ENCODE peak calls at places on chromosomes 7 and 10, in four cellular contexts. Z is adrenal gland, Y is fibroblast of lung, T is hepatocyte. L is an unnamed sample.

GRCh38 chr7:71182536-71182935 is 50.6 kb downstream of the GALNT17 start:
- DNase-seq in Z (no peak), Y (no peak), T (no peak), L (no peak)

GRCh38 chr7:84536256-84536870 is 341.8 kb upstream of the SEMA3A start:
- DNase-seq in Z (no peak), Y (peak; percentile 25), T (no peak), L (no peak)

GRCh38 chr7:106797937-106798336 is 67.1 kb upstream of the PIK3CG start:
- DNase-seq in Z (no peak), Y (no peak), T (no peak), L (no peak)

GRCh38 chr7:30510124-30511074 is 5.8 kb upstream of the GGCT start:
- DNase-seq in Z (no peak), Y (peak; percentile 41), T (peak; percentile 50), L (peak; percentile 36)

GRCh38 chr10:69837261-69837660 is 35.6 kb downstream of the COL13A1 start:
- DNase-seq in Z (no peak), Y (no peak), T (no peak), L (no peak)

GRCh38 chr7:43105521-43106120 is 6.8 kb upstream of the HECW1 start:
- DNase-seq in Z (no peak), Y (peak; percentile 65), T (no peak), L (no peak)

GRCh38 chr7:98049034-98049433 is 57.6 kb upstream of the LMTK2 start:
- DNase-seq in Z (no peak), Y (no peak), T (no peak), L (no peak)

GRCh38 chr10:23403719-23404118 is 35.2 kb upstream of the OTUD1 start:
- DNase-seq in Z (no peak), Y (no peak), T (no peak), L (no peak)

GRCh38 chr10:68135922-68136718 is 26.8 kb downstream of the MYPN start:
- DNase-seq in Z (no peak), Y (peak; percentile 94), T (peak; percentile 16), L (no peak)

GRCh38 chr10:21496285-21497176 is 29.0 kb downstream of the SKIDA1 start:
- DNase-seq in Z (peak; percentile 65), Y (peak; percentile 38), T (peak; percentile 78), L (peak; percentile 63)

GRCh38 chr7:149218469-149219420 is 20.7 kb upstream of the ZNF212 start:
- DNase-seq in Z (no peak), Y (peak; percentile 66), T (no peak), L (no peak)

GRCh38 chr10:13924020-13924725 is 337.4 kb downstream of the PRPF18 start:
- DNase-seq in Z (no peak), Y (peak; percentile 95), T (no peak), L (no peak)

GRCh38 chr10:61896854-61897661 is 4.4 kb upstream of the ARID5B start:
- DNase-seq in Z (peak; percentile 72), Y (peak; percentile 66), T (peak; percentile 75), L (peak; percentile 59)

GRCh38 chr10:46555366-46555712 is 1.1 kb downstream of the GPRIN2 start:
- DNase-seq in Z (peak; percentile 12), Y (no peak), T (no peak), L (peak; percentile 10)

GRCh38 chr7:47621985-47622561 is 40.2 kb upstream of the TNS3 start:
- DNase-seq in Z (no peak), Y (no peak), T (no peak), L (no peak)

GRCh38 chr10:111522551-111522950 is 445.7 kb downstream of the ADRA2A start:
- DNase-seq in Z (no peak), Y (no peak), T (no peak), L (no peak)

GRCh38 chr7:111384065-111384891 is 178.0 kb downstream of the IMMP2L start:
- DNase-seq in Z (no peak), Y (peak; percentile 45), T (peak; percentile 11), L (no peak)

GRCh38 chr10:50648089-50648934 is 24.6 kb upstream of the SGMS1 start:
- DNase-seq in Z (no peak), Y (no peak), T (no peak), L (no peak)

GRCh38 chr10:484441-484924 is 205.0 kb downstream of the DIP2C start:
- DNase-seq in Z (peak; percentile 33), Y (peak; percentile 62), T (no peak), L (no peak)

GRCh38 chr7:68720722-68721121 is 877.6 kb upstream of the AUTS2 start:
- DNase-seq in Z (no peak), Y (peak; percentile 84), T (no peak), L (no peak)

GRCh38 chr10:30786906-30787305 is 157.4 kb upstream of the LYZL2 start:
- DNase-seq in Z (no peak), Y (no peak), T (no peak), L (no peak)

GRCh38 chr10:96840841-96841518 is 8.9 kb downstream of the LCOR start:
- DNase-seq in Z (no peak), Y (peak; percentile 67), T (peak; percentile 41), L (no peak)

GRCh38 chr7:150918378-150918777 is 59.7 kb downstream of the KCNH2 start:
- DNase-seq in Z (no peak), Y (no peak), T (no peak), L (no peak)

GRCh38 chr10:19750972-19751371 is 65.3 kb upstream of the PLXDC2 start:
- DNase-seq in Z (no peak), Y (no peak), T (no peak), L (no peak)

GRCh38 chr7:43625453-43625852 is 42.5 kb downstream of the STK17A start:
- DNase-seq in Z (no peak), Y (no peak), T (no peak), L (peak; percentile 79)

GRCh38 chr10:73911553-73912004 is 647 bp downstream of the PLAU start:
- DNase-seq in Z (no peak), Y (peak; percentile 57), T (no peak), L (no peak)

GRCh38 chr10:29604291-29604825 is 30.4 kb downstream of the SVIL start:
- DNase-seq in Z (no peak), Y (no peak), T (no peak), L (no peak)

GRCh38 chr7:4876586-4876985 is 6.9 kb downstream of the RADIL start:
- DNase-seq in Z (no peak), Y (no peak), T (no peak), L (no peak)

GRCh38 chr7:157574120-157574519 is 237.3 kb downstream of the DNAJB6 start:
- DNase-seq in Z (no peak), Y (no peak), T (no peak), L (no peak)

GRCh38 chr10:28947209-28947608 is 269.9 kb downstream of the BAMBI start:
- DNase-seq in Z (no peak), Y (peak; percentile 67), T (peak; percentile 22), L (no peak)

GRCh38 chr10:130495891-130496642 is 359.9 kb downstream of the GLRX3 start:
- DNase-seq in Z (no peak), Y (peak; percentile 1), T (no peak), L (no peak)

GRCh38 chr7:4641091-4641666 is 40.9 kb upstream of the FOXK1 start:
- DNase-seq in Z (no peak), Y (no peak), T (no peak), L (no peak)

GRCh38 chr7:80766724-80767123 is 128.3 kb downstream of the CD36 start:
- DNase-seq in Z (no peak), Y (peak; percentile 32), T (no peak), L (no peak)

GRCh38 chr10:49178489-49179471 is 9.4 kb downstream of the TMEM273 start:
- DNase-seq in Z (no peak), Y (no peak), T (no peak), L (no peak)

DNA sequence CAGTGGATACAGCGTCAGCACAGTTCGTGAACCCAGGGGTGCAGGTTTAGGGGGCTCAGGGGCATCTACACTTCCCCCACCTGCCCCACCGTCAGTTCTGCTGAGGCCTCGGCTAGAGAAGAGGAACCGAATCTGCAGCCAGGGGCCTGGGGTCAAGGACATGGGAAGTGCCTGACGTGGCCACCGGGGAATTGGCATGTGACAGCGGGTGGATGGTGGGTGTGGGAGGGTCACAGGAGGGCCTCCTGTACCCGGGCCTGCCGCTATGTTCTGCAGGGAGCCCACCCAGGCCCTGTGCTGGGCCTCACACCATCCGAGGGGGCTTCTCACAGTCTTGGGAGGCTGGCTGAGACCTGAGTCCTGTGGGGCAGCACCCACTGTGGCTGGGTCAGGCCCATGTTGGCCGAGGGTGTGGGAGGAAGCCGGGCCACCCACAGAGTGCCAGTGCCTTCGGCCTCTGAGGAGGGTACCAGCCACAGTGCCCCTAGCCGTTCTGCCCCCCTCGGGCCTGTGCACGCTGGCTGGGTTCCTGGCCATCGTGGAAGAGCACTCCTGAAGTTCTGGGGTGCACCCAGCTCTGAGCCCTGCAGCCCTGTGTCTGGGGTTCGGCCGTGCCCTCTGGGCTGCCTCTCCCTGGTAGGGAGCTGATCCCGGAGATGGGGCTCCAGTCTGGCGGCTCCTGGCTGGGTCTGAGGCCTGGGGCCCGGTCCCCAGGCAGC is 5.9 kb downstream of the TTYH3 start:
- DNase-seq in Z (peak; percentile 72), Y (no peak), T (no peak), L (no peak)
- H3K4me1 ChIP-seq in Z (peaks cover 90% of the 10 kb centered on the region), Y (peaks cover 65% of the 10 kb centered on the region), T (peaks cover 82% of the 10 kb centered on the region), L (peaks cover 14% of the 10 kb centered on the region)

GRCh38 chr10:81959016-81959415 is 84.0 kb downstream of the NRG3 start:
- DNase-seq in Z (no peak), Y (no peak), T (no peak), L (no peak)

GRCh38 chr10:81950358-81950757 is 75.4 kb downstream of the NRG3 start:
- DNase-seq in Z (no peak), Y (no peak), T (no peak), L (no peak)

GRCh38 chr10:81949283-81949682 is 74.3 kb downstream of the NRG3 start:
- DNase-seq in Z (no peak), Y (no peak), T (no peak), L (no peak)

GRCh38 chr10:81957976-81958375 is 83.0 kb downstream of the NRG3 start:
- DNase-seq in Z (no peak), Y (peak; percentile 39), T (no peak), L (no peak)

GRCh38 chr10:81953420-81953819 is 78.4 kb downstream of the NRG3 start:
- DNase-seq in Z (no peak), Y (peak; percentile 27), T (no peak), L (no peak)
- H3K27ac ChIP-seq in Z (no peak overlapping the region), Y (no peak overlapping the region), T (no peak overlapping the region), L (no peak overlapping the region)

GRCh38 chr10:110337401-110337800 is 32.7 kb upstream of the SMNDC1 start:
- DNase-seq in Z (no peak), Y (no peak), T (no peak), L (no peak)

GRCh38 chr10:110335314-110336064 is 30.8 kb upstream of the SMNDC1 start:
- DNase-seq in Z (no peak), Y (no peak), T (no peak), L (no peak)

GRCh38 chr10:110334061-110334656 is 29.4 kb upstream of the SMNDC1 start:
- DNase-seq in Z (no peak), Y (no peak), T (no peak), L (no peak)

GRCh38 chr10:110337906-110338305 is 33.2 kb upstream of the SMNDC1 start:
- DNase-seq in Z (peak; percentile 59), Y (peak; percentile 59), T (no peak), L (no peak)

GRCh38 chr10:110336111-110336721 is 31.5 kb upstream of the SMNDC1 start:
- DNase-seq in Z (no peak), Y (peak; percentile 99), T (peak; percentile 45), L (no peak)
- TF ChIP-seq CTCF in Z (peak; percentile 27), Y (peak; percentile 36), T (no peak), L (no peak)

GRCh38 chr10:119308556-119309422 is 101.4 kb downstream of the GRK5 start:
- DNase-seq in Z (no peak), Y (no peak), T (no peak), L (no peak)
- H3K4me1 ChIP-seq in Z (no peaks in the 10 kb centered on the region), Y (peaks cover 9% of the 10 kb centered on the region), T (peaks cover 8% of the 10 kb centered on the region), L (peaks cover 44% of the 10 kb centered on the region)

GRCh38 chr10:91788527-91788926 is 9.7 kb upstream of the TNKS2 start:
- DNase-seq in Z (no peak), Y (no peak), T (no peak), L (no peak)
- H3K27ac ChIP-seq in Z (no peak overlapping the region), Y (no peak overlapping the region), T (no peak overlapping the region), L (no peak overlapping the region)

L was measured in CD8-positive, alpha-beta T cell.